ENCODE peak calls at places on chromosomes 3 and 15, in seven cellular contexts. G, N, U, K, Q, H and I are unnamed samples.

GRCh38 chr15:100030586-100031249 is 297.5 kb upstream of the LYSMD4 start:
- DNase-seq in G (no peak), N (no peak), U (no peak), K (no peak), Q (no peak), H (no peak), I (no peak)

GRCh38 chr3:58793938-58794337 is 127.4 kb upstream of the FAM3D start:
- DNase-seq in G (no peak), N (no peak), U (peak), K (no peak), Q (no peak), H (no peak), I (no peak)

GRCh38 chr3:43247556-43248186 is 38.7 kb upstream of the SNRK start:
- DNase-seq in G (no peak), N (no peak), U (no peak), K (no peak), Q (no peak), H (no peak), I (no peak)

GRCh38 chr15:34709866-34710265 is 44.9 kb downstream of the GJD2 start:
- DNase-seq in G (no peak), N (no peak), U (no peak), K (no peak), Q (no peak), H (no peak), I (no peak)

GRCh38 chr3:149339931-149340309 is 6.5 kb upstream of the TM4SF18 start:
- DNase-seq in G (no peak), N (peak), U (peak), K (no peak), Q (peak), H (no peak), I (peak)

GRCh38 chr15:31390777-31391486 is 64.3 kb downstream of the KLF13 start:
- DNase-seq in G (no peak), N (no peak), U (no peak), K (no peak), Q (no peak), H (no peak), I (no peak)

GRCh38 chr3:114231616-114232015 is 5.8 kb downstream of the ZNF80 start:
- DNase-seq in G (no peak), N (no peak), U (no peak), K (no peak), Q (no peak), H (no peak), I (no peak)

GRCh38 chr3:58266577-58266976 is 29.0 kb downstream of the ABHD6 start:
- DNase-seq in G (no peak), N (no peak), U (no peak), K (no peak), Q (no peak), H (no peak), I (no peak)

GRCh38 chr3:8481380-8481779 is 20.2 kb upstream of the LMCD1 start:
- DNase-seq in G (no peak), N (no peak), U (no peak), K (no peak), Q (no peak), H (no peak), I (no peak)

GRCh38 chr3:14203521-14204079 is 25.0 kb downstream of the LSM3 start:
- DNase-seq in G (peak), N (no peak), U (peak), K (peak), Q (peak), H (no peak), I (peak)

GRCh38 chr3:111667621-111668239 is 72.6 kb upstream of the ZBED2 start:
- DNase-seq in G (no peak), N (no peak), U (no peak), K (no peak), Q (no peak), H (peak), I (peak)
- TF ChIP-seq JUND in G (no peak), N (no peak), U (no peak), K (no peak), Q (no peak), H (no peak), I (no peak)

DNA sequence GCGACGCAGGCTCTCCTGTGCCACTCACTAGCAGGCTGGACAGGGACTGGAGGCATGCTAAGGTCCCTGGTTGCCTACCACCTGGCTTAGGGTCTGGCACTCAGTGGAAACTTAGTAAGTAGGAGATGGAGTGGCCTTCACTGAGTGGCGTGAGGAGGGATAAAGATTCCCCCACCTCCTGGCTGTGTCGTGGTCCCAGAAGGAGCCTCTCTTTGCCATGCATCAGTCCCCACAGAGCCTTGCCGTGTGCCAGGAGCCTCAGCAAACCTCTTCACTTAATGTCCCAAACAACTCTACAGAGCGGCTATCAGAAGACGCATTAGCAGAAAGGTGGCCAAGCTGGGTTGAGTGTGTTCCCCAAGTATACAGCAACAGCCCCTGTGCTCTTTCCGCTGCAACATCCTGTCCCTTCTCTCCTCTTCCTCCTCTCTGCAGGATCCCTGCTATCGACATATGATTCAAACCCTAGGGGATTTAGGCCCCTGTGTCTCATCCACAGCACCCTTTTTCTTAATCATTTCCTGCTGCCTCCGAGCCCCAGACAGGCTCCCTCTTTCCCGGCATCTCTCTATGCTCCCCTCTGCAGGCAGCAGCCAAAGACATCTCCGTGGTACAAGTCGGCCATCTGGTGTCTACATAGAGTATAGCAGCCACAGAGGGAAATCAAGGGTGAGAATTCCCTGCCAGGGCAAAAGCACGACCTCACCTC is 66.7 kb downstream of the SLC6A1 start:
- DNase-seq in G (peak), N (no peak), U (peak), K (peak), Q (peak), H (no peak), I (peak)
- TF ChIP-seq JUND in G (no peak), N (no peak), U (no peak), K (no peak), Q (no peak), H (no peak), I (no peak)

GRCh38 chr3:155664922-155665695 is 79.8 kb downstream of the PLCH1 start:
- DNase-seq in G (peak), N (no peak), U (peak), K (no peak), Q (peak), H (no peak), I (no peak)
- TF ChIP-seq JUND in G (peak), N (no peak), U (no peak), K (peak), Q (peak), H (no peak), I (no peak)

GRCh38 chr3:151034303-151034702 is 51.2 kb upstream of the MED12L start:
- DNase-seq in G (no peak), N (no peak), U (no peak), K (no peak), Q (no peak), H (no peak), I (no peak)

GRCh38 chr3:151037746-151038145 is 47.7 kb upstream of the MED12L start:
- DNase-seq in G (no peak), N (no peak), U (no peak), K (no peak), Q (peak), H (no peak), I (no peak)

DNA sequence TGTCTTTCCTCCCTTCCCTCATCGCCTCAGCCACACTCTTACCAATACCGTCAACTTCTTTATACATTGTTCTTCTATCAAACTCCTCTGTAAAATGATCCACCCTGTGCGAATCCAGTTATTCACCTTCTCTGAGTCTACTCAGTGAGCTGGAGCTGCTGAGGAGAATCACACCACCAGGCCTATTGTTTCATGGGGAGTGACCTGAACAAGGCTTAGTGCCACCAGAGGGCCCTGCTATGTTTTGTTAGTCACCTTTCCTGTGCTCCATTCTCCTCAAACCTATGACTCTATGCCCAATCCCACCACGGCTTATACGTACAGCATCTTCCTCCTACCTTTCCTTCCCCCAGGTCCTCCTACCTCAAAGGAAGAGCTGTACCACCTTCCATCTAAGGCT is 50.4 kb upstream of the MED12L start:
- DNase-seq in G (no peak), N (no peak), U (no peak), K (no peak), Q (no peak), H (no peak), I (no peak)
- TF ChIP-seq JUND in G (no peak), N (no peak), U (no peak), K (no peak), Q (no peak), H (no peak), I (no peak)

GRCh38 chr15:90478981-90479481 is 50.7 kb upstream of the CRTC3 start:
- DNase-seq in G (no peak), N (no peak), U (no peak), K (no peak), Q (peak), H (no peak), I (no peak)
- TF ChIP-seq JUND in G (no peak), N (no peak), U (no peak), K (peak), Q (peak), H (no peak), I (peak)

GRCh38 chr15:68275165-68275746 is 2.3 kb upstream of the FEM1B start:
- DNase-seq in G (no peak), N (no peak), U (peak), K (no peak), Q (no peak), H (no peak), I (peak)
- TF ChIP-seq JUND in G (no peak), N (no peak), U (no peak), K (no peak), Q (no peak), H (no peak), I (peak)